ENCODE peak calls at places on chromosome 16, in eight cellular contexts. U, Y, K, I, W, S, R and P are unnamed samples.

GRCh38 chr16:71421911-71422310 is 19.9 kb downstream of the TLE7 start:
- DNase-seq in U (peak; percentile 15), Y (peak; percentile 14), K (no peak), I (no peak), W (no peak), S (no peak), R (no peak), P (no peak)

GRCh38 chr16:56732832-56733231 is 2.9 kb downstream of the NUP93 start:
- DNase-seq in U (no peak), Y (no peak), K (no peak), I (no peak), W (no peak), S (no peak), R (no peak), P (no peak)

GRCh38 chr16:74709477-74709877 is 8.8 kb upstream of the MLKL start:
- DNase-seq in U (peak; percentile 33), Y (peak; percentile 70), K (no peak), I (peak; percentile 59), W (peak; percentile 23), S (no peak), R (peak; percentile 68), P (peak; percentile 82)

GRCh38 chr16:85759631-85760419 is 8.9 kb upstream of the C16orf74 start:
- DNase-seq in U (no peak), Y (no peak), K (no peak), I (no peak), W (no peak), S (no peak), R (no peak), P (peak; percentile 6)

GRCh38 chr16:79698341-79698753 is 97.8 kb upstream of the MAF start:
- DNase-seq in U (no peak), Y (no peak), K (no peak), I (no peak), W (no peak), S (no peak), R (no peak), P (no peak)

GRCh38 chr16:82735176-82735575 is 108.4 kb downstream of the CDH13 start:
- DNase-seq in U (no peak), Y (no peak), K (no peak), I (no peak), W (no peak), S (no peak), R (no peak), P (no peak)

GRCh38 chr16:52953215-52953614 is 99.5 kb downstream of the CHD9NB start:
- DNase-seq in U (no peak), Y (no peak), K (no peak), I (no peak), W (no peak), S (no peak), R (no peak), P (no peak)

GRCh38 chr16:72198021-72198420 is 26.1 kb upstream of the PMFBP1 start:
- DNase-seq in U (no peak), Y (peak; percentile 6), K (peak; percentile 86), I (no peak), W (no peak), S (peak; percentile 49), R (no peak), P (no peak)

GRCh38 chr16:73179671-73180370 is 131.9 kb upstream of the ZFHX3 start:
- DNase-seq in U (no peak), Y (no peak), K (no peak), I (no peak), W (peak; percentile 2), S (no peak), R (no peak), P (no peak)

GRCh38 chr16:72247821-72248253 is 75.9 kb upstream of the PMFBP1 start:
- DNase-seq in U (no peak), Y (no peak), K (no peak), I (no peak), W (no peak), S (no peak), R (no peak), P (no peak)

GRCh38 chr16:60741810-60742209 is 1294.4 kb downstream of the CDH8 start:
- DNase-seq in U (no peak), Y (no peak), K (no peak), I (no peak), W (no peak), S (no peak), R (no peak), P (no peak)

GRCh38 chr16:75628351-75628750 is 5.3 kb upstream of the ADAT1 start:
- DNase-seq in U (no peak), Y (no peak), K (no peak), I (no peak), W (no peak), S (no peak), R (no peak), P (no peak)

GRCh38 chr16:6131526-6132050 is 1034.0 kb upstream of the EEF2KMT start:
- DNase-seq in U (no peak), Y (peak; percentile 17), K (no peak), I (no peak), W (no peak), S (no peak), R (no peak), P (no peak)

GRCh38 chr16:81410643-81411235 is 33.9 kb upstream of the CMIP start:
- DNase-seq in U (no peak), Y (no peak), K (no peak), I (no peak), W (no peak), S (no peak), R (no peak), P (no peak)

GRCh38 chr16:66474750-66475199 is 47.7 kb downstream of the BEAN1 start:
- DNase-seq in U (peak; percentile 54), Y (peak; percentile 35), K (no peak), I (peak; percentile 73), W (no peak), S (no peak), R (peak; percentile 21), P (peak; percentile 49)

GRCh38 chr16:27369806-27370205 is 32.2 kb upstream of the IL21R start:
- DNase-seq in U (no peak), Y (no peak), K (no peak), I (no peak), W (no peak), S (no peak), R (no peak), P (no peak)